ENCODE peak calls at places on chromosomes 3 and 15, in four cellular contexts. Z is spleen, W is suprapubic skin, K is prostate gland. B is an unnamed sample.

GRCh38 chr3:128946411-128946810 is 47.5 kb downstream of the CFAP92 start:
- DNase-seq in Z (no peak), W (no peak), K (no peak), B (no peak)

GRCh38 chr3:40381904-40382616 is 4.9 kb upstream of the ENTPD3 start:
- DNase-seq in Z (no peak), W (no peak), K (no peak), B (no peak)

GRCh38 chr3:160810360-160810759 is 54.3 kb downstream of the PPM1L start:
- DNase-seq in Z (no peak), W (no peak), K (no peak), B (no peak)

GRCh38 chr3:115648559-115648958 is 25.2 kb downstream of the GAP43 start:
- DNase-seq in Z (no peak), W (no peak), K (no peak), B (no peak)

GRCh38 chr15:26873846-26874245 is 7.0 kb downstream of the GABRA5 start:
- DNase-seq in Z (no peak), W (no peak), K (peak), B (no peak)

GRCh38 chr15:34154725-34155204 is 52.9 kb downstream of the PGBD4 start:
- DNase-seq in Z (no peak), W (no peak), K (no peak), B (no peak)

GRCh38 chr3:23079976-23080375 is 123.2 kb upstream of the UBE2E2 start:
- DNase-seq in Z (no peak), W (no peak), K (peak), B (peak)

GRCh38 chr15:82108489-82109078 is 62.8 kb upstream of the MEX3B start:
- DNase-seq in Z (peak), W (no peak), K (peak), B (peak)

GRCh38 chr15:50925281-50925680 is 16.8 kb downstream of the AP4E1 start:
- DNase-seq in Z (no peak), W (no peak), K (no peak), B (no peak)

GRCh38 chr15:97947465-97948262 is 12.8 kb upstream of the ARRDC4 start:
- DNase-seq in Z (no peak), W (no peak), K (no peak), B (peak)

GRCh38 chr3:78827618-78828017 is 940.2 kb downstream of the ROBO1 start:
- DNase-seq in Z (no peak), W (no peak), K (no peak), B (no peak)

GRCh38 chr3:183490653-183491052 is 62.2 kb upstream of the MCF2L2 start:
- DNase-seq in Z (no peak), W (peak), K (peak), B (peak)

GRCh38 chr3:14157951-14158350 is 20.4 kb downstream of the XPC start:
- DNase-seq in Z (no peak), W (no peak), K (no peak), B (no peak)

GRCh38 chr15:91356083-91356482 is 256.0 kb downstream of the SV2B start:
- DNase-seq in Z (no peak), W (no peak), K (no peak), B (peak)

GRCh38 chr15:55434989-55435825 is 26.9 kb downstream of the PIERCE2 start:
- DNase-seq in Z (no peak), W (no peak), K (no peak), B (no peak)

DNA sequence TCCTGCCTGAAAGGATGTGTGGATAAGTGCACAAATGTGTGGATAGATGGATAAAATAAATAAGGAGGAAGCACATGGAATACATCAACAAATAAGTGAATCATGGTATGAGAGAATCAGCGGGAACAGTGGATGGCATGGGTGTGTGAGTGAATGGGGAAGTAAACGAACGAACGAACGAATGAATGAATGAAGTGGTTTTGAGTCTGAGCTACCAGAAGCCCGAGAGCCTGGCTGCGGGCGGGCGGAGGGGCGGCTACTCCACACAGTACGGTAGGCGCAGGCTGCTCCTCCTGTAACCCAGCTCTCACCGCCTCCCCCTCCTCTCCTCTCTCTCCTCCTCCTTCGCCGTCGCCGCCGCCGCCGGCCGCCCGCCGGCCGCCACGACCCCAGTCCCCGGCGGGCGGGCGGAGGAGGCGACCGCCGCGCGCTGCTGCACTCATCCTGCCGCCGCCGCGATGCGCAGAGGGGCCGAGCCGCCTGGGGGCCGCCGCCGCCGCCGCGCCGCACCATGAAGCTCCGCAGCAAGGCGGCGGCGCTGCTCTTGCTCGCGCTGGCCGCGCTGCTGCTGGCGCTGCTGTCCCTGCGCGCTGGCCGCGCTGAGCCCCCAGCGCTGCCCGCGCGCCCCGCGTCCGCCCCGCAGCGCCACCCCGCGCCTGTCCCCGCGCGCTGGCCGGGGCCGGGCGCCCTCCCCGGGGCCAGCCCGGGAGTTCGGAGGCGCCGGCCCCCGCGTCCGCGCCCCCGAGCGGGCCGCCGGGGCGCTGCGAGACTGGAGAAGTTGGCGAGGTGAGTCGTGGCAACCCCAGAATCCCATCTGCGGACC is at the start of gene GXYLT2:
- DNase-seq in Z (peak), W (peak), K (peak), B (peak)
- TF ChIP-seq POLR2A in Z (no peak), W (no peak), K (no peak), B (no peak)

GRCh38 chr3:44111482-44111881 is 130.2 kb upstream of the TOPAZ1 start:
- DNase-seq in Z (no peak), W (no peak), K (no peak), B (no peak)

GRCh38 chr3:44117239-44117638 is 124.4 kb upstream of the TOPAZ1 start:
- DNase-seq in Z (no peak), W (no peak), K (no peak), B (no peak)

GRCh38 chr3:44110643-44111042 is 131.0 kb upstream of the TOPAZ1 start:
- DNase-seq in Z (no peak), W (no peak), K (no peak), B (no peak)

GRCh38 chr3:44117736-44118135 is 124.0 kb upstream of the TOPAZ1 start:
- DNase-seq in Z (no peak), W (no peak), K (no peak), B (no peak)

DNA sequence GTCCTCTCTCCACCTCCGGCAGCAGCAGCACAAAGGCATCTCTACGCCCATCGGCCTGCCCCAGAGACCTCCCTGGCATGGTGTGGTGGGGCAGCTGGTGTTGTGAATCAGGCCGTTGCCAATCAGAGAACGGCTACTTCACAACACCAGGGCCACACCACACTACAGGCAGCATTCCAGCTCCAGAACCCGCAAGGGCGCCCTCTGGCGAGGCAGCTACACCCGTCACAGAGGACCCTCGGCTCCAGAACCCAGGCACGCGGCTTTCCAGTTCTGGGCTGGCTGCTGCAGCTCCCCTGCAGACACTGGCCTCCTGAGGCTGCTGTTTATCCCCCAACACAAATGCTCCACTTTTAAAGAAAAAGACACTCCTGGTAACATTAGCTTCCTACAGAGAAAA is 127.5 kb upstream of the TOPAZ1 start:
- DNase-seq in Z (peak), W (no peak), K (no peak), B (peak)
- TF ChIP-seq CTCF in Z (peak), W (no peak), K (no peak), B (peak)

GRCh38 chr15:40070608-40071218 is 31.7 kb upstream of the SRP14 start:
- DNase-seq in Z (peak), W (no peak), K (no peak), B (no peak)

GRCh38 chr15:40072216-40072990 is 33.4 kb upstream of the SRP14 start:
- DNase-seq in Z (peak), W (no peak), K (no peak), B (no peak)

GRCh38 chr15:40067921-40068624 is 29.1 kb upstream of the SRP14 start:
- DNase-seq in Z (peak), W (no peak), K (no peak), B (no peak)

GRCh38 chr15:40070166-40070557 is 31.2 kb upstream of the SRP14 start:
- DNase-seq in Z (peak), W (no peak), K (no peak), B (no peak)

DNA sequence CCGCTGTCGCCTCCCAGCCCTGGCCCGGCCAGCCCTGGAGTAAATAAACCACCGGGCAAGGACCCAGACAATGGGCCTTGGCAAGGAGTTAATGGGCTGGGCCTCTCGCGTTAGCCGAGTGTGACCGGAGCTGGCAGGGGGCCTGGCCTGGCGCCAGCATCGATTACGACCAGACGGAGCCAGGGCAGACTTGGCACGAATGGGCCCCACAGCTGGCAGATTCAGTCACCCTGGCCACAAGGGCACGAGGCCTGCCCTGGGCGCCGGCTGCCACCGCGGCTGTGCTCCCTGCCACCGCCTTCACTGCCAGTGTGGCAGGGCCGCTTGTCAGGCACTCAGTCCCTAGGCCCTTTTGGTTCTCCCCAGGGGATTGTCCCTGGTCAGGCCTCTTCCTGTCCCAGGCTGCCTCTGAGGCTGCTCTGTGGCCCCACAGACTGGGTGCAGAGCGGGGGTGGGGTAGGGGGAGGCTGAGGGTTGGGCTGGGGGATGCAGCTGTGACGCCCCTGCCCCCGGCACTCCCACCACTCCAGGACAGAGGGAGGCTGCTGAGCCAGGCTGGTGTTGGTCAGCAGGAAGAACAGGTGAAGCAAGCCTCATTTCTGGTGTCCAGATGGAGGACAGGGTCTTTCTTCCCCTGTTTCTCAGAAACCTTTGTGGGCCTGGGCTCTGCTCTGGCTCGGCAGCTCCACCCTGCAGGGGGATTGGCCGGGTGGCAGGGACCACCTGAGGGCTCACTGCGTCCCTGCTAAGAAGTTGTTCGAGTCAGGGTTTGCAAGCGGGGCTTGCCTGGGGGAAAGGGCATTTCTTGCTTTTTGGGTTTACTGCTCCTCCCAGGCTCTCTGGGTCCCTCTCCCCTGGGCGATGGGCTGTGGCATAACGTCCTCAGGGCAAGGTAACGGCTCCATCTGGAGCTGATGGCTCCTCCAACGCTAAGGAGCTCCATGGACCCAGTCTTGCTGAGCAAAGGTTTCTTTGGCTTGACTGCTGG is 30.5 kb upstream of the SRP14 start:
- DNase-seq in Z (peak), W (peak), K (peak), B (peak)
- TF ChIP-seq POLR2A in Z (no peak), W (no peak), K (no peak), B (peak)

DNA sequence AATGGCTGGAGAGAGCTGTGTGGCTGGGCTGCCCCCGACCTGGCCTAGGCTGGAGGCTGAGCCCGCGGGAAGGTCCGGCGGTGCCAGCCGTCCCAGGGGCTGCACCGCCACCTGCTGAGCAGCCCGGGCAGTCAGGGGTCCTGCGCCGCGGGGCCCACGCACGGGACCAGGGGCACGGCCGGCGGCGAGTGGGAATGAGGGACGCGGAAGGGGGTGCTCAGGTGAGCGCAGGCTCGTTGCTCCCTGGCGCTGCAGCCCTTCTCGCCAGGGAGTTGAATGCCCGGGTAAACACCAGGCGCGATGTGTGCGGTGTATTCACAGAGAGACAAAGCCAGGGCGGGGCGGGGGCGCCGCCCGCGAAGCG is 666 bp upstream of the SEMA3F start:
- DNase-seq in Z (no peak), W (no peak), K (no peak), B (no peak)
- TF ChIP-seq CTCF in Z (peak), W (no peak), K (peak), B (no peak)

B was measured in transverse colon.